ENCODE peak calls at places on chromosomes 5 and 9, in four cellular contexts. Q, N, G and W are unnamed samples.
A peak's percentile ranks its signal among the peaks of the same experiment; 100 is the strongest.

GRCh38 chr5:59099270-59099994 is 516.6 kb downstream of the RAB3C start:
- DNase-seq in Q (no peak), N (no peak), G (peak; percentile 5), W (no peak)

GRCh38 chr9:130844028-130844427 is 9.0 kb downstream of the ABL1 start:
- DNase-seq in Q (peak; percentile 91), N (no peak), G (no peak), W (no peak)

GRCh38 chr9:37104183-37104889 is 16.0 kb upstream of the ZCCHC7 start:
- DNase-seq in Q (peak; percentile 70), N (no peak), G (no peak), W (no peak)

GRCh38 chr9:14687042-14687719 is 6.1 kb downstream of the ZDHHC21 start:
- DNase-seq in Q (no peak), N (no peak), G (no peak), W (no peak)

GRCh38 chr5:160685695-160686094 is 166.3 kb downstream of the ATP10B start:
- DNase-seq in Q (peak; percentile 2), N (peak; percentile 18), G (peak; percentile 45), W (peak; percentile 13)

GRCh38 chr5:98248949-98249348 is 524.5 kb upstream of the RGMB start:
- DNase-seq in Q (no peak), N (no peak), G (no peak), W (no peak)

GRCh38 chr5:62773460-62773859 is 194.8 kb downstream of the LRRC70 start:
- DNase-seq in Q (no peak), N (no peak), G (no peak), W (no peak)

GRCh38 chr9:17721954-17722353 is 143.1 kb downstream of the SH3GL2 start:
- DNase-seq in Q (no peak), N (no peak), G (no peak), W (no peak)

GRCh38 chr5:59923465-59923864 is 29.9 kb upstream of the PDE4D start:
- DNase-seq in Q (no peak), N (no peak), G (no peak), W (no peak)

GRCh38 chr9:6944093-6944551 is 186.3 kb downstream of the KDM4C start:
- DNase-seq in Q (no peak), N (peak; percentile 46), G (no peak), W (no peak)

GRCh38 chr5:163978897-163979296 is 473.5 kb downstream of the MAT2B start:
- DNase-seq in Q (peak; percentile 6), N (no peak), G (no peak), W (no peak)

GRCh38 chr5:97182571-97183099 is 412 bp downstream of the RIOK2 start:
- DNase-seq in Q (peak; percentile 23), N (peak; percentile 8), G (peak; percentile 44), W (no peak)

GRCh38 chr9:85062385-85062784 is 392.9 kb downstream of the NTRK2 start:
- DNase-seq in Q (no peak), N (no peak), G (no peak), W (no peak)

GRCh38 chr5:178781936-178782335 is 51.5 kb upstream of the ZNF354A start:
- DNase-seq in Q (no peak), N (no peak), G (no peak), W (no peak)

GRCh38 chr9:118896356-118897000 is 472.8 kb downstream of the BRINP1 start:
- DNase-seq in Q (peak; percentile 1), N (peak; percentile 33), G (no peak), W (no peak)

GRCh38 chr5:171432581-171433351 is 13.3 kb downstream of the FGF18 start:
- DNase-seq in Q (no peak), N (no peak), G (no peak), W (no peak)

GRCh38 chr9:6811436-6811835 is 53.7 kb downstream of the KDM4C start:
- DNase-seq in Q (no peak), N (peak; percentile 47), G (no peak), W (no peak)

GRCh38 chr5:110817437-110817836 is 78.6 kb downstream of the SLC25A46 start:
- DNase-seq in Q (peak; percentile 15), N (no peak), G (no peak), W (no peak)

GRCh38 chr9:35844628-35845301 is 15.7 kb downstream of the TMEM8B start:
- DNase-seq in Q (no peak), N (no peak), G (no peak), W (peak; percentile 64)

GRCh38 chr9:95626885-95627558 is 110.3 kb upstream of the PTCH1 start:
- DNase-seq in Q (no peak), N (no peak), G (no peak), W (no peak)

GRCh38 chr5:756171-756570 is 28.4 kb downstream of the ZDHHC11B start:
- DNase-seq in Q (no peak), N (peak; percentile 14), G (no peak), W (no peak)

GRCh38 chr5:54344653-54345052 is 34.3 kb upstream of the ARL15 start:
- DNase-seq in Q (no peak), N (no peak), G (no peak), W (no peak)

GRCh38 chr5:121031487-121031886 is 567.4 kb downstream of the PRR16 start:
- DNase-seq in Q (no peak), N (peak; percentile 3), G (no peak), W (no peak)

GRCh38 chr5:165201364-165202143 is 1696.1 kb downstream of the MAT2B start:
- DNase-seq in Q (no peak), N (no peak), G (no peak), W (no peak)

GRCh38 chr9:130668694-130669093 is 4.3 kb downstream of the PRDM12 start:
- DNase-seq in Q (no peak), N (no peak), G (no peak), W (no peak)

GRCh38 chr9:99090366-99091130 is 14.4 kb upstream of the TGFBR1 start:
- DNase-seq in Q (no peak), N (no peak), G (no peak), W (no peak)

GRCh38 chr5:177371120-177371537 is 13.1 kb upstream of the SLC34A1 start:
- DNase-seq in Q (no peak), N (no peak), G (no peak), W (no peak)

GRCh38 chr5:98638701-98639100 is 134.8 kb upstream of the RGMB start:
- DNase-seq in Q (no peak), N (no peak), G (no peak), W (no peak)

GRCh38 chr9:129550199-129550839 is 70.6 kb downstream of the C9orf50 start:
- DNase-seq in Q (no peak), N (peak; percentile 90), G (no peak), W (no peak)

GRCh38 chr5:111454198-111454606 is 58.1 kb downstream of the STARD4 start:
- DNase-seq in Q (no peak), N (peak; percentile 67), G (no peak), W (no peak)

DNA sequence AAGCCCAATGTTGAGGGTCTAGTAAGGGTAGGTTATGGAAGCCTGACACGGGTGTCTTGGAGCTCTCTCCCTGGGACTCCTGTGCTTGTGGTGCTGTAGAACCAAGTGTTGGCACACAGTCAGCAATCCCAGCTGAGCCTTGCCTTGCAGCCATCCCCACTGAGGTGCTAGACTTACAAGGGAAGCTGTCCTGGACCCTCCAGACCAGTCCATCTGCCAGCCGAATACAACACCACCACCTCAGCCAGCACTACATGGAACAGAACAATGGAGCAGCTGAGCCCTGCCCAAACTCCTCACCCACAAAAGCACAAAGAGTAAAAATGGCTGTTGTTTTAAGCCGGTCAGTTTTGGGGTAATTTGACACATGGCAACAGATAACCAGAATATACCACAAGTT is 90.5 kb upstream of the DNAH5 start:
- DNase-seq in Q (no peak), N (no peak), G (no peak), W (no peak)
- H2AFZ ChIP-seq in Q (no peak overlapping the region), N (no peak overlapping the region), G (no peak overlapping the region), W (no peak overlapping the region)

GRCh38 chr9:132995121-132995420 is 16.6 kb downstream of the GFI1B start:
- DNase-seq in Q (no peak), N (no peak), G (no peak), W (no peak)

GRCh38 chr9:132995906-132996305 is 17.4 kb downstream of the GFI1B start:
- DNase-seq in Q (peak; percentile 4), N (peak; percentile 26), G (no peak), W (no peak)

GRCh38 chr9:132994410-132995120 is 16.1 kb downstream of the GFI1B start:
- DNase-seq in Q (peak; percentile 95), N (peak; percentile 8), G (no peak), W (no peak)

GRCh38 chr9:132991351-132992300 is 13.1 kb downstream of the GFI1B start:
- DNase-seq in Q (no peak), N (peak; percentile 33), G (no peak), W (no peak)

GRCh38 chr9:132993511-132993939 is 15.0 kb downstream of the GFI1B start:
- DNase-seq in Q (no peak), N (no peak), G (peak; percentile 29), W (no peak)
- TF ChIP-seq YY1 in Q (no peak), N (no peak), G (no peak), W (no peak)

DNA sequence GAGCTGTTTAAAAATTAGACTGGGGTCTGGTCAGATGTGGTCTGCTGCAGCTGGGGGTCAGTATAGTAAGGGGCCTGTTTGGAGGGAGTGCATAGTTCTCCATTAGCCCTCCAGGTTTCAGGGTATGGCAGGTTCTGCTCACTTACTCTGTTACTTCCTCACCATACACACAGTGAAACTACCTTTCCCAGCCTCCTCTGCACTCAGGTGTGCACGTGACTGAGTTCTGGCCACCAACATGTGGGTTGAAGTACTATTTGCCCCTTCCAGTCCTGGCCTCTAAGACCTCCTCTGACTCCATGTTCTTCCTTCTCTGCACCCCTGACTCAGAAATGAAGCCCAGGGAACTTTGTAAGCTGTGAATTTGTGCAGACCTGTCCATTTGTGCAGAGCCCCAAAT is 190.5 kb upstream of the CLINT1 start:
- DNase-seq in Q (no peak), N (no peak), G (no peak), W (no peak)
- TF ChIP-seq FOXM1 in Q (no peak), N (no peak), G (no peak), W (no peak)

DNA sequence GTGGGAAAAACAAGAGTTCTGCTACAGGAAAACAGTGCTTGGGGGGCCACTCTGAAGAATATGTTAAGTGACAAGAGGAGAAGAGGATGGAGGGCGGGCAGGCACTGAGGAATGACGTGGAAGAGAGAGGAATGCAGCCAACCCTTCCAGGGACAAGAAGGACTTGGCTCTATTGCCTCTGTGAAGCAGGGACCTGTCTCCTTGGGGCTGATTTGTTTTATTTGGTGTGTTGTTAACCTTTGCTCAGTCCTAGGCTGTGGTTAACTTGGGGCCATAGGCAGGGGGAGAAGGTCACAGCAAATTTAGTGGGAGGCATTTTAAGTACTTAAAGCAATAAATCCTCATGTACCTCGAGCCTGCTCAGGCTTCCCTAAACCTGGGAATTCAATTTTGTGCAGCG is 39.9 kb downstream of the KIF4B start:
- DNase-seq in Q (no peak), N (no peak), G (no peak), W (no peak)
- H2AFZ ChIP-seq in Q (no peak overlapping the region), N (no peak overlapping the region), G (no peak overlapping the region), W (no peak overlapping the region)

GRCh38 chr5:137203011-137203632 is 296.0 kb downstream of the SPOCK1 start:
- DNase-seq in Q (no peak), N (no peak), G (no peak), W (peak; percentile 47)

GRCh38 chr5:137199201-137199600 is 299.9 kb downstream of the SPOCK1 start:
- DNase-seq in Q (no peak), N (no peak), G (no peak), W (no peak)

GRCh38 chr5:137200906-137201305 is 298.2 kb downstream of the SPOCK1 start:
- DNase-seq in Q (no peak), N (no peak), G (no peak), W (no peak)

GRCh38 chr5:137199966-137200365 is 299.2 kb downstream of the SPOCK1 start:
- DNase-seq in Q (no peak), N (no peak), G (no peak), W (no peak)

GRCh38 chr5:137201876-137202275 is 297.2 kb downstream of the SPOCK1 start:
- DNase-seq in Q (no peak), N (no peak), G (no peak), W (no peak)
- TF ChIP-seq YY1 in Q (no peak), N (no peak), G (no peak), W (no peak)